ENCODE peak calls at places on chromosomes 2 and 18, in six cellular contexts. V, Z, K, W, L and X are unnamed samples.

GRCh38 chr2:160828076-160828475 is 332.2 kb upstream of the TANK start:
- DNase-seq in L (no peak), Z (no peak), W (no peak), K (no peak), V (no peak), X (no peak)

GRCh38 chr18:47736376-47737140 is 193.9 kb downstream of the SMAD2 start:
- DNase-seq in Z (no peak), V (no peak), W (no peak), K (no peak), L (no peak), X (no peak)

GRCh38 chr18:68623342-68623741 is 91.6 kb downstream of the TMX3 start:
- DNase-seq in W (peak; percentile 60), V (peak; percentile 84), Z (peak; percentile 60), K (peak; percentile 15), L (peak; percentile 81), X (peak; percentile 76)

GRCh38 chr2:147773479-147773878 is 71.3 kb upstream of the ACVR2A start:
- DNase-seq in K (no peak), L (peak; percentile 2), W (no peak), Z (no peak), V (no peak), X (no peak)

GRCh38 chr2:69692424-69692823 is 48.9 kb upstream of the AAK1 start:
- DNase-seq in V (peak; percentile 87), L (peak; percentile 44), Z (no peak), K (no peak), W (no peak), X (no peak)

GRCh38 chr2:140117371-140117770 is 1337.2 kb upstream of the NXPH2 start:
- DNase-seq in L (no peak), V (no peak), K (no peak), W (no peak), Z (no peak), X (no peak)

GRCh38 chr2:32825291-32825712 is 121.5 kb upstream of the LTBP1 start:
- DNase-seq in W (no peak), V (peak; percentile 25), K (no peak), L (no peak), Z (no peak), X (no peak)

GRCh38 chr18:3675446-3675845 is 225.5 kb downstream of the TGIF1 start:
- DNase-seq in Z (no peak), K (no peak), W (no peak), V (peak; percentile 43), L (no peak), X (no peak)

GRCh38 chr2:27408601-27409320 is 630 bp downstream of the PPM1G start:
- DNase-seq in V (no peak), L (peak; percentile 44), W (no peak), Z (no peak), K (no peak), X (peak; percentile 45)

GRCh38 chr2:200777275-200777674 is 34.4 kb upstream of the BZW1 start:
- DNase-seq in Z (no peak), L (no peak), W (no peak), V (no peak), K (no peak), X (no peak)

GRCh38 chr2:5690718-5691658 is 1.2 kb upstream of the SOX11 start:
- DNase-seq in Z (peak; percentile 82), V (peak; percentile 66), W (peak; percentile 81), K (no peak), L (no peak), X (peak; percentile 64)

GRCh38 chr2:190467575-190468083 is 59.5 kb downstream of the MFSD6 start:
- DNase-seq in W (no peak), L (no peak), K (no peak), Z (peak; percentile 4), V (peak; percentile 23), X (no peak)

GRCh38 chr2:217331577-217332139 is 471.8 kb upstream of the TNP1 start:
- DNase-seq in L (peak; percentile 97), V (peak; percentile 82), K (peak; percentile 15), Z (peak; percentile 11), W (peak; percentile 49), X (peak; percentile 47)

GRCh38 chr18:54440292-54440691 is 82.6 kb downstream of the C18orf54 start:
- DNase-seq in W (no peak), Z (no peak), L (no peak), K (no peak), V (no peak), X (no peak)

GRCh38 chr18:12307251-12307736 is 747 bp upstream of the TUBB6 start:
- DNase-seq in K (no peak), V (peak; percentile 76), L (peak; percentile 74), W (no peak), Z (peak; percentile 53), X (peak; percentile 84)

GRCh38 chr2:208373460-208374089 is 33.0 kb upstream of the PTH2R start:
- DNase-seq in Z (peak; percentile 47), K (no peak), L (peak; percentile 83), W (peak; percentile 49), V (peak; percentile 54), X (peak; percentile 61)

GRCh38 chr18:12518832-12519534 is 111.3 kb downstream of the PRELID3A start:
- DNase-seq in V (peak; percentile 13), L (no peak), W (no peak), K (no peak), Z (no peak), X (no peak)

GRCh38 chr2:71963295-71963694 is 184.4 kb downstream of the CYP26B1 start:
- DNase-seq in V (no peak), K (no peak), Z (no peak), W (no peak), L (no peak), X (no peak)

GRCh38 chr2:215529271-215529670 is 93.4 kb upstream of the FN1 start:
- DNase-seq in L (peak; percentile 95), K (no peak), Z (no peak), W (no peak), V (peak; percentile 81), X (peak; percentile 69)

GRCh38 chr2:120466704-120467054 is 120.7 kb downstream of the INHBB start:
- DNase-seq in K (no peak), Z (no peak), V (no peak), L (no peak), W (no peak), X (no peak)

GRCh38 chr2:108987111-108987510 is 1.9 kb downstream of the EDAR start:
- DNase-seq in L (no peak), Z (no peak), W (no peak), V (no peak), K (no peak), X (no peak)

GRCh38 chr18:52326001-52326400 is 14.0 kb upstream of the DCC start:
- DNase-seq in Z (no peak), K (no peak), L (no peak), W (no peak), V (peak; percentile 56), X (peak; percentile 24)

GRCh38 chr2:85852979-85853498 is 35.8 kb downstream of the ST3GAL5 start:
- DNase-seq in L (no peak), V (no peak), W (no peak), Z (no peak), K (no peak), X (no peak)

GRCh38 chr2:85754313-85755095 is 713 bp downstream of the ATOH8 start:
- DNase-seq in V (peak; percentile 39), L (peak; percentile 77), Z (peak; percentile 56), W (peak; percentile 65), K (no peak), X (peak; percentile 68)

GRCh38 chr2:45992021-45992745 is 305.0 kb upstream of the EPAS1 start:
- DNase-seq in V (peak; percentile 66), Z (no peak), K (no peak), W (no peak), L (no peak), X (no peak)

GRCh38 chr2:21836766-21837543 is 713.2 kb downstream of the TDRD15 start:
- DNase-seq in K (no peak), L (peak; percentile 4), W (no peak), Z (no peak), V (peak; percentile 95), X (peak; percentile 81)

GRCh38 chr2:139652385-139652784 is 872.2 kb upstream of the NXPH2 start:
- DNase-seq in L (peak; percentile 46), W (no peak), Z (no peak), K (no peak), V (no peak), X (no peak)

GRCh38 chr2:26889796-26890195 is 41.9 kb downstream of the DPYSL5 start:
- DNase-seq in L (no peak), W (no peak), K (no peak), V (no peak), Z (no peak), X (no peak)

GRCh38 chr2:54808642-54809041 is 85.2 kb downstream of the EML6 start:
- DNase-seq in V (peak; percentile 5), W (no peak), K (no peak), L (peak; percentile 33), Z (no peak), X (peak; percentile 14)

GRCh38 chr18:53411511-53411910 is 813.0 kb downstream of the MBD2 start:
- DNase-seq in L (no peak), W (no peak), K (no peak), V (no peak), Z (no peak), X (no peak)

GRCh38 chr18:54878057-54878661 is 49.9 kb downstream of the RAB27B start:
- DNase-seq in W (no peak), V (no peak), K (no peak), Z (no peak), L (no peak), X (peak; percentile 35)

GRCh38 chr18:76565238-76566173 is 70.5 kb upstream of the ZNF516 start:
- DNase-seq in V (peak; percentile 96), L (peak; percentile 87), K (peak; percentile 31), Z (peak; percentile 75), W (peak; percentile 79), X (peak; percentile 92)

GRCh38 chr2:46770622-46771021 is 145.0 kb downstream of the MCFD2 start:
- DNase-seq in K (no peak), W (no peak), Z (no peak), L (no peak), V (peak; percentile 96), X (peak; percentile 61)

GRCh38 chr2:56117764-56118163 is 66.0 kb upstream of the CCDC85A start:
- DNase-seq in V (no peak), Z (no peak), K (peak; percentile 13), W (peak; percentile 70), L (peak; percentile 17), X (no peak)
- H3K4me2 ChIP-seq in V (no peak overlapping the region), Z (no peak overlapping the region), K (peak overlapping the region; percentile 82), W (peak overlapping the region; percentile 89), L (no peak overlapping the region), X (no peak overlapping the region)

GRCh38 chr18:7754258-7754657 is 187.1 kb downstream of the PTPRM start:
- DNase-seq in W (no peak), K (no peak), Z (no peak), V (peak; percentile 34), L (no peak), X (peak; percentile 26)
- H4K91ac ChIP-seq in W (no peak overlapping the region), K (no peak overlapping the region), Z (no peak overlapping the region), V (no peak overlapping the region), L (peak overlapping the region; percentile 21), X (no peak overlapping the region)

DNA sequence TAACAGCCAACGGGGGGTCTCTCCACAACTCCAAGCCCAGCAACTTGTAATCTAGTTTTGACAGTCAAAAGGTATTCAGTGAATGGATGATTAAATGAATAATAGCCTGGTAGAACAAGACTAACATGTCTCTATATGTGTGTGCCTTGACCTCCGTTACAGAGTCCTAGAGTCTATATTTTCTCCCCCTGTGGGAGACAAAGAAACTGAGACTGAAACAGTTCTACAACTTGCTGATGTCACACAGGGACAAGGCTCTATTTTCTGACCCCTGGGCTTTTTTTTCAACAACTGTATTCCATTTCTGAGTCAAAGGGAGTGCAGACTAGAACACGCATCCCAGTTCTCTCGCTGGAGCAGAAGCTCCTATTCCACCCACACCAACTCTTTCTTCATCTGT is 223.6 kb upstream of the AGAP1 start:
- DNase-seq in K (no peak), W (no peak), L (no peak), Z (no peak), V (no peak), X (no peak)
- H3K4me2 ChIP-seq in K (no peak overlapping the region), W (no peak overlapping the region), L (no peak overlapping the region), Z (no peak overlapping the region), V (no peak overlapping the region), X (no peak overlapping the region)

GRCh38 chr2:53670351-53670750 is 97.3 kb upstream of the CHAC2 start:
- DNase-seq in V (peak; percentile 56), L (no peak), K (no peak), W (no peak), Z (no peak), X (no peak)
- H4K91ac ChIP-seq in V (no peak overlapping the region), L (no peak overlapping the region), K (no peak overlapping the region), W (no peak overlapping the region), Z (no peak overlapping the region), X (no peak overlapping the region)